ENCODE peak calls at places on chromosome X, in eight cellular contexts. One of them, this sample, is unnamed.

GRCh38 chrX:56782362-56782761 is 53.3 kb downstream of the NBDY start:
- DNase-seq in Right ventricle myocardium superior: no peak
- DNase-seq in MV-4-11: peak
- DNase-seq in HCT116: no peak
- DNase-seq in SK-N-SH: no peak
- DNase-seq in fibroblast of lung: no peak
- DNase-seq in effector memory CD4-positive, alpha-beta T cell: no peak
- DNase-seq in stomach: no peak
- DNase-seq in this sample: no peak

GRCh38 chrX:129665916-129666644 is 11.3 kb upstream of the APLN start:
- DNase-seq in fibroblast of lung: peak
- DNase-seq in MV-4-11: no peak
- DNase-seq in HCT116: peak
- DNase-seq in SK-N-SH: no peak
- DNase-seq in stomach: no peak
- DNase-seq in Right ventricle myocardium superior: no peak
- DNase-seq in effector memory CD4-positive, alpha-beta T cell: no peak
- DNase-seq in this sample: peak

GRCh38 chrX:74521961-74522833 is 92.2 kb downstream of the RLIM start:
- DNase-seq in MV-4-11: no peak
- DNase-seq in Right ventricle myocardium superior: no peak
- DNase-seq in HCT116: no peak
- DNase-seq in fibroblast of lung: peak
- DNase-seq in effector memory CD4-positive, alpha-beta T cell: no peak
- DNase-seq in SK-N-SH: peak
- DNase-seq in stomach: no peak
- DNase-seq in this sample: no peak

GRCh38 chrX:123720486-123720885 is 12.4 kb downstream of the THOC2 start:
- DNase-seq in Right ventricle myocardium superior: no peak
- DNase-seq in effector memory CD4-positive, alpha-beta T cell: no peak
- DNase-seq in SK-N-SH: no peak
- DNase-seq in stomach: no peak
- DNase-seq in HCT116: no peak
- DNase-seq in MV-4-11: no peak
- DNase-seq in fibroblast of lung: no peak
- DNase-seq in this sample: no peak

GRCh38 chrX:140149761-140150160 is 184.4 kb upstream of the CXorf66 start:
- DNase-seq in HCT116: no peak
- DNase-seq in Right ventricle myocardium superior: no peak
- DNase-seq in fibroblast of lung: no peak
- DNase-seq in effector memory CD4-positive, alpha-beta T cell: no peak
- DNase-seq in stomach: no peak
- DNase-seq in MV-4-11: no peak
- DNase-seq in SK-N-SH: no peak
- DNase-seq in this sample: no peak

GRCh38 chrX:46770006-46770816 is 11.3 kb upstream of the SLC9A7 start:
- DNase-seq in Right ventricle myocardium superior: no peak
- DNase-seq in effector memory CD4-positive, alpha-beta T cell: no peak
- DNase-seq in SK-N-SH: no peak
- DNase-seq in stomach: no peak
- DNase-seq in MV-4-11: no peak
- DNase-seq in HCT116: no peak
- DNase-seq in fibroblast of lung: peak
- DNase-seq in this sample: no peak

GRCh38 chrX:102154218-102154860 is 1.4 kb downstream of the BEX5 start:
- DNase-seq in HCT116: no peak
- DNase-seq in SK-N-SH: peak
- DNase-seq in stomach: no peak
- DNase-seq in MV-4-11: no peak
- DNase-seq in Right ventricle myocardium superior: no peak
- DNase-seq in fibroblast of lung: no peak
- DNase-seq in effector memory CD4-positive, alpha-beta T cell: peak
- DNase-seq in this sample: no peak

GRCh38 chrX:153640736-153641574 is 6.0 kb upstream of the DUSP9 start:
- DNase-seq in SK-N-SH: peak
- DNase-seq in fibroblast of lung: no peak
- DNase-seq in HCT116: no peak
- DNase-seq in stomach: peak
- DNase-seq in Right ventricle myocardium superior: no peak
- DNase-seq in effector memory CD4-positive, alpha-beta T cell: no peak
- DNase-seq in MV-4-11: no peak
- DNase-seq in this sample: no peak

GRCh38 chrX:75295641-75296040 is 21.8 kb downstream of the UPRT start:
- DNase-seq in SK-N-SH: no peak
- DNase-seq in Right ventricle myocardium superior: no peak
- DNase-seq in MV-4-11: no peak
- DNase-seq in stomach: no peak
- DNase-seq in fibroblast of lung: no peak
- DNase-seq in HCT116: no peak
- DNase-seq in effector memory CD4-positive, alpha-beta T cell: no peak
- DNase-seq in this sample: no peak

GRCh38 chrX:46770817-46771163 is 11.9 kb upstream of the SLC9A7 start:
- DNase-seq in Right ventricle myocardium superior: no peak
- DNase-seq in MV-4-11: no peak
- DNase-seq in HCT116: no peak
- DNase-seq in stomach: no peak
- DNase-seq in effector memory CD4-positive, alpha-beta T cell: no peak
- DNase-seq in SK-N-SH: no peak
- DNase-seq in fibroblast of lung: peak
- DNase-seq in this sample: peak

This sample was measured in PC-9.